ENCODE peak calls at places on chromosomes 16 and 17, in four cellular contexts. One of them, this sample, is unnamed.

GRCh38 chr16:50293041-50293783 is 26.9 kb downstream of the ADCY7 start:
- DNase-seq in H9: no peak
- DNase-seq in mammary epithelial cell: no peak
- DNase-seq in keratinocyte: no peak
- DNase-seq in this sample: no peak

GRCh38 chr16:53864819-53865491 is 161.0 kb downstream of the FTO start:
- DNase-seq in H9: no peak
- DNase-seq in keratinocyte: peak
- DNase-seq in mammary epithelial cell: peak
- DNase-seq in this sample: no peak

GRCh38 chr17:20156196-20157077 is 147.3 kb downstream of the SPECC1 start:
- DNase-seq in mammary epithelial cell: peak
- DNase-seq in keratinocyte: peak
- DNase-seq in H9: no peak
- DNase-seq in this sample: peak

GRCh38 chr17:45302649-45303173 is 14.1 kb downstream of the MAP3K14 start:
- DNase-seq in H9: no peak
- DNase-seq in keratinocyte: no peak
- DNase-seq in mammary epithelial cell: peak
- DNase-seq in this sample: no peak

GRCh38 chr17:32794533-32795246 is 82.2 kb downstream of the MYO1D start:
- DNase-seq in keratinocyte: no peak
- DNase-seq in mammary epithelial cell: no peak
- DNase-seq in H9: no peak
- DNase-seq in this sample: peak

GRCh38 chr17:10613775-10614513 is 43.2 kb downstream of the MYH3 start:
- DNase-seq in keratinocyte: no peak
- DNase-seq in H9: no peak
- DNase-seq in mammary epithelial cell: no peak
- DNase-seq in this sample: no peak

GRCh38 chr16:50428116-50428515 is 59.3 kb upstream of the BRD7 start:
- DNase-seq in keratinocyte: no peak
- DNase-seq in mammary epithelial cell: peak
- DNase-seq in H9: no peak
- DNase-seq in this sample: no peak

GRCh38 chr16:78640886-78641285 is 541.4 kb downstream of the WWOX start:
- DNase-seq in keratinocyte: no peak
- DNase-seq in H9: no peak
- DNase-seq in mammary epithelial cell: no peak
- DNase-seq in this sample: no peak

GRCh38 chr16:16047761-16048160 is 98.3 kb downstream of the ABCC1 start:
- DNase-seq in H9: no peak
- DNase-seq in keratinocyte: no peak
- DNase-seq in mammary epithelial cell: no peak
- DNase-seq in this sample: no peak

GRCh38 chr16:57618306-57619132 is 9.9 kb upstream of the ADGRG1 start:
- DNase-seq in H9: peak
- DNase-seq in keratinocyte: no peak
- DNase-seq in mammary epithelial cell: peak
- DNase-seq in this sample: no peak

GRCh38 chr16:57264381-57264780 is 19.3 kb downstream of the ARL2BP start:
- DNase-seq in H9: no peak
- DNase-seq in mammary epithelial cell: no peak
- DNase-seq in keratinocyte: no peak
- DNase-seq in this sample: no peak

GRCh38 chr17:65473363-65473762 is 88.1 kb downstream of the AXIN2 start:
- DNase-seq in mammary epithelial cell: no peak
- DNase-seq in keratinocyte: no peak
- DNase-seq in H9: no peak
- DNase-seq in this sample: no peak

GRCh38 chr16:85557976-85558589 is 55.0 kb upstream of the GSE1 start:
- DNase-seq in keratinocyte: no peak
- DNase-seq in mammary epithelial cell: peak
- DNase-seq in H9: no peak
- DNase-seq in this sample: peak

GRCh38 chr16:88264641-88265285 is 118.0 kb upstream of the ZNF469 start:
- DNase-seq in keratinocyte: peak
- DNase-seq in H9: peak
- DNase-seq in mammary epithelial cell: peak
- DNase-seq in this sample: peak

GRCh38 chr17:35748323-35748960 is 4.6 kb downstream of the GAS2L2 start:
- DNase-seq in keratinocyte: no peak
- DNase-seq in mammary epithelial cell: peak
- DNase-seq in H9: no peak
- DNase-seq in this sample: no peak

GRCh38 chr17:72120878-72121163 is at the start of gene SOX9:
- DNase-seq in H9: peak
- DNase-seq in keratinocyte: peak
- DNase-seq in mammary epithelial cell: peak
- DNase-seq in this sample: peak

GRCh38 chr17:4588391-4588790 is 4.1 kb downstream of the SMTNL2 start:
- DNase-seq in mammary epithelial cell: no peak
- DNase-seq in H9: no peak
- DNase-seq in keratinocyte: no peak
- DNase-seq in this sample: no peak

GRCh38 chr17:73028311-73028755 is 64.2 kb downstream of the SLC39A11 start:
- DNase-seq in mammary epithelial cell: no peak
- DNase-seq in keratinocyte: no peak
- DNase-seq in H9: no peak
- DNase-seq in this sample: peak

GRCh38 chr17:45740553-45741330 is 43.4 kb upstream of the CRHR1 start:
- DNase-seq in H9: peak
- DNase-seq in mammary epithelial cell: peak
- DNase-seq in keratinocyte: no peak
- DNase-seq in this sample: peak

GRCh38 chr17:51050291-51051033 is 70.2 kb downstream of the SPAG9 start:
- DNase-seq in H9: no peak
- DNase-seq in keratinocyte: peak
- DNase-seq in mammary epithelial cell: peak
- DNase-seq in this sample: peak

GRCh38 chr17:62761884-62762283 is 46.2 kb downstream of the MARCHF10 start:
- DNase-seq in keratinocyte: peak
- DNase-seq in mammary epithelial cell: peak
- DNase-seq in H9: peak
- DNase-seq in this sample: no peak

GRCh38 chr16:83714286-83714685 is 93.5 kb upstream of the HSBP1 start:
- DNase-seq in keratinocyte: no peak
- DNase-seq in H9: no peak
- DNase-seq in mammary epithelial cell: peak
- DNase-seq in this sample: no peak

GRCh38 chr17:68820476-68820824 is 134.7 kb downstream of the ABCA8 start:
- DNase-seq in keratinocyte: no peak
- DNase-seq in H9: no peak
- DNase-seq in mammary epithelial cell: no peak
- DNase-seq in this sample: no peak
- H3K4me2 ChIP-seq in keratinocyte: no peak
- H3K4me2 ChIP-seq in H9: no peak
- H3K4me2 ChIP-seq in mammary epithelial cell: no peak
- H3K4me2 ChIP-seq in this sample: peak

GRCh38 chr17:7038025-7038862 is 2.4 kb downstream of the SLC16A13 start:
- DNase-seq in H9: peak
- DNase-seq in mammary epithelial cell: no peak
- DNase-seq in keratinocyte: no peak
- DNase-seq in this sample: no peak
- H3K4me2 ChIP-seq in H9: no peak
- H3K4me2 ChIP-seq in mammary epithelial cell: no peak
- H3K4me2 ChIP-seq in keratinocyte: no peak
- H3K4me2 ChIP-seq in this sample: peak

GRCh38 chr17:77712578-77712977 is 245.9 kb upstream of the TNRC6C start:
- DNase-seq in keratinocyte: no peak
- DNase-seq in mammary epithelial cell: no peak
- DNase-seq in H9: no peak
- DNase-seq in this sample: no peak
- H3K4me2 ChIP-seq in keratinocyte: no peak
- H3K4me2 ChIP-seq in mammary epithelial cell: no peak
- H3K4me2 ChIP-seq in H9: no peak
- H3K4me2 ChIP-seq in this sample: no peak

GRCh38 chr16:30743690-30744089 is 4.5 kb upstream of the PHKG2 start:
- DNase-seq in mammary epithelial cell: no peak
- DNase-seq in keratinocyte: no peak
- DNase-seq in H9: no peak
- DNase-seq in this sample: no peak
- H3K4me2 ChIP-seq in mammary epithelial cell: no peak
- H3K4me2 ChIP-seq in keratinocyte: no peak
- H3K4me2 ChIP-seq in H9: no peak
- H3K4me2 ChIP-seq in this sample: no peak

GRCh38 chr16:55710466-55710865 is 54.7 kb downstream of the SLC6A2 start:
- DNase-seq in keratinocyte: no peak
- DNase-seq in H9: peak
- DNase-seq in mammary epithelial cell: peak
- DNase-seq in this sample: peak

GRCh38 chr16:55706739-55707487 is 51.1 kb downstream of the SLC6A2 start:
- DNase-seq in mammary epithelial cell: no peak
- DNase-seq in keratinocyte: no peak
- DNase-seq in H9: no peak
- DNase-seq in this sample: no peak

GRCh38 chr16:55711959-55712876 is 56.4 kb downstream of the SLC6A2 start:
- DNase-seq in mammary epithelial cell: peak
- DNase-seq in keratinocyte: no peak
- DNase-seq in H9: peak
- DNase-seq in this sample: peak

GRCh38 chr16:55713103-55713502 is 57.3 kb downstream of the SLC6A2 start:
- DNase-seq in keratinocyte: no peak
- DNase-seq in H9: no peak
- DNase-seq in mammary epithelial cell: no peak
- DNase-seq in this sample: no peak

DNA sequence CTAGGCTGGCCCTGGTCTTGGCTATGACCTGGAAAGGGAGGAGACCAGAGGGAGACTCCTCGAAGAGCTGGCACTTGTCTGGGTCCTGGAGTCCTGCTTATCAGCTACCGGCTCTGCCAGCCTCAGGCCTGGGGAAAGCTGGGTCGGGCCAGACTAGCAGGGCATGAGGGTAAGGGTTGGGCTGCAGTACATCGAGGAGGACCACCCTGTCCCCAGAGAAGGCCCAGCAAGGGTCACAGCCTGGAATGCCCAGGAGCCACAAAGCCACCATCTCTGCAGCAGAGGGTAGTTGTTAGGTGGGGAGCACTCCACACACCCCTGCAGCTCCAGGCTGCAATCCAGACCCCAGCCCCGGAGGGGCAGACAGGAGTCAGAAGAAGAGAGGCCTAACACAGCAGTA is 54.0 kb downstream of the SLC6A2 start:
- DNase-seq in keratinocyte: no peak
- DNase-seq in H9: no peak
- DNase-seq in mammary epithelial cell: no peak
- DNase-seq in this sample: no peak
- H3K4me2 ChIP-seq in keratinocyte: no peak
- H3K4me2 ChIP-seq in H9: no peak
- H3K4me2 ChIP-seq in mammary epithelial cell: no peak
- H3K4me2 ChIP-seq in this sample: no peak

This sample was measured in hepatocyte.